ENCODE peak calls at places on chromosome 1, in five cellular contexts. O is GM12865, P is fibroblast of the aortic adventitia, V is bronchial epithelial cell, I is thoracic aorta. W is an unnamed sample.

GRCh38 chr1:68370101-68370915 is 79.4 kb downstream of the RPE65 start:
- DNase-seq in O (no peak), P (no peak), V (no peak), I (no peak), W (no peak)

GRCh38 chr1:174206148-174206826 is 47.0 kb downstream of the RABGAP1L start:
- DNase-seq in O (peak), P (no peak), V (no peak), I (no peak), W (no peak)

GRCh38 chr1:40772146-40772770 is 11.3 kb upstream of the KCNQ4 start:
- DNase-seq in O (no peak), P (no peak), V (no peak), I (no peak), W (no peak)

GRCh38 chr1:65793359-65793732 is 651 bp downstream of the PDE4B start:
- DNase-seq in O (no peak), P (no peak), V (no peak), I (no peak), W (no peak)

GRCh38 chr1:225887030-225887314 is 2.0 kb downstream of the LEFTY1 start:
- DNase-seq in O (no peak), P (no peak), V (no peak), I (no peak), W (no peak)

GRCh38 chr1:182080955-182081582 is 19.6 kb upstream of the ZNF648 start:
- DNase-seq in O (peak), P (peak), V (peak), I (no peak), W (peak)

GRCh38 chr1:206590025-206590834 is 22.0 kb downstream of the EIF2D start:
- DNase-seq in O (peak), P (peak), V (peak), I (no peak), W (no peak)

GRCh38 chr1:228273720-228274451 is 66.0 kb downstream of the OBSCN start:
- DNase-seq in O (no peak), P (no peak), V (no peak), I (no peak), W (no peak)

GRCh38 chr1:160978510-160978927 is 23.9 kb upstream of the ITLN2 start:
- DNase-seq in O (no peak), P (no peak), V (no peak), I (no peak), W (no peak)

GRCh38 chr1:24995661-24996060 is 65.6 kb upstream of the RUNX3 start:
- DNase-seq in O (no peak), P (no peak), V (no peak), I (no peak), W (no peak)

GRCh38 chr1:207321045-207321789 is at the start of gene CD55:
- DNase-seq in O (peak), P (peak), V (peak), I (peak), W (peak)

GRCh38 chr1:8848663-8849386 is 29.7 kb downstream of the ENO1 start:
- DNase-seq in O (peak), P (peak), V (peak), I (peak), W (no peak)

GRCh38 chr1:198556969-198557368 is 16.5 kb upstream of the ATP6V1G3 start:
- DNase-seq in O (peak), P (no peak), V (no peak), I (no peak), W (peak)

GRCh38 chr1:22332795-22333499 is 118.7 kb upstream of the ZBTB40 start:
- DNase-seq in O (peak), P (no peak), V (no peak), I (no peak), W (no peak)

GRCh38 chr1:107623431-107623830 is 341.5 kb downstream of the VAV3 start:
- DNase-seq in O (no peak), P (no peak), V (peak), I (no peak), W (no peak)

GRCh38 chr1:37930246-37931142 is 16.4 kb downstream of the INPP5B start:
- DNase-seq in O (peak), P (no peak), V (peak), I (no peak), W (peak)

GRCh38 chr1:56975446-56975845 is 9.6 kb upstream of the C8B start:
- DNase-seq in O (no peak), P (no peak), V (no peak), I (no peak), W (peak)

GRCh38 chr1:157960773-157961172 is 32.7 kb upstream of the KIRREL1 start:
- DNase-seq in O (no peak), P (no peak), V (no peak), I (no peak), W (no peak)

GRCh38 chr1:83573776-83574175 is 425.2 kb downstream of the TTLL7 start:
- DNase-seq in O (no peak), P (no peak), V (no peak), I (no peak), W (no peak)

GRCh38 chr1:52455686-52456085 is 51.3 kb downstream of the PRPF38A start:
- DNase-seq in O (no peak), P (no peak), V (peak), I (no peak), W (no peak)

GRCh38 chr1:158527190-158527815 is 26.9 kb downstream of the OR6Y1 start:
- DNase-seq in O (peak), P (peak), V (peak), I (no peak), W (peak)

GRCh38 chr1:48673725-48674124 is 103.0 kb downstream of the BEND5 start:
- DNase-seq in O (no peak), P (no peak), V (no peak), I (no peak), W (no peak)

GRCh38 chr1:115609021-115609420 is 32.7 kb upstream of the VANGL1 start:
- DNase-seq in O (no peak), P (no peak), V (peak), I (no peak), W (no peak)

GRCh38 chr1:113684153-113684541 is 75.1 kb downstream of the PHTF1 start:
- DNase-seq in O (no peak), P (peak), V (no peak), I (no peak), W (no peak)

GRCh38 chr1:38444770-38445442 is 398.3 kb upstream of the POU3F1 start:
- DNase-seq in O (no peak), P (no peak), V (no peak), I (no peak), W (no peak)

GRCh38 chr1:7469255-7469938 is 301.7 kb upstream of the VAMP3 start:
- DNase-seq in O (no peak), P (peak), V (peak), I (no peak), W (no peak)

GRCh38 chr1:15722836-15723542 is 13.1 kb upstream of the SLC25A34 start:
- DNase-seq in O (no peak), P (peak), V (no peak), I (no peak), W (no peak)

GRCh38 chr1:240101306-240101705 is 9.6 kb downstream of the FMN2 start:
- DNase-seq in O (no peak), P (no peak), V (no peak), I (no peak), W (no peak)

GRCh38 chr1:212916395-212917133 is 33.8 kb upstream of the VASH2 start:
- DNase-seq in O (no peak), P (peak), V (peak), I (no peak), W (peak)

GRCh38 chr1:200130552-200130951 is 103.0 kb downstream of the NR5A2 start:
- DNase-seq in O (no peak), P (peak), V (peak), I (no peak), W (no peak)

GRCh38 chr1:91611498-91611917 is 110.9 kb downstream of the CDC7 start:
- DNase-seq in O (no peak), P (no peak), V (peak), I (no peak), W (no peak)

GRCh38 chr1:242017580-242018233 is 18.8 kb upstream of the MAP1LC3C start:
- DNase-seq in O (peak), P (peak), V (peak), I (peak), W (peak)

GRCh38 chr1:55155522-55155921 is 59.6 kb downstream of the USP24 start:
- DNase-seq in O (no peak), P (no peak), V (peak), I (no peak), W (peak)

GRCh38 chr1:70486676-70487470 is 75.8 kb downstream of the CTH start:
- DNase-seq in O (no peak), P (peak), V (peak), I (no peak), W (no peak)

DNA sequence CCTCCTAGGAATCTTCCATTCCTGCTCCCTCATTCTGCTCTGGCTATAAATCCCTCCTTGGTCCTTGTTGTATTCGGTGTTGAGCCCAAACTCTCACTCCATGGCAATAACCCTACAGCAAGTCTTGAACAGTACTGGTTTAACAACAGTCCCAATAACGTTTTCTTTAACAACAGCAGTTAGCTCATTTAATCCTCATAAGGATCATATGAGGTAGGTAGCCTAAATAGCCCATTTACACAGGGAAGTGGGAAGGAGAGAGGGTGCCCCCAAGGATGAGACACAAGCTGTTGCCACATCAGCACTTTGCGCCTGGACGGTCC is 444 bp upstream of the AGTRAP start:
- DNase-seq in O (no peak), P (no peak), V (no peak), I (no peak), W (no peak)
- H3K4me3 ChIP-seq in O (no peak), P (peak), V (peak), I (peak), W (peak)

GRCh38 chr1:222454782-222455181 is 93.1 kb downstream of the HHIPL2 start:
- DNase-seq in O (no peak), P (no peak), V (peak), I (no peak), W (no peak)
- H3K4me3 ChIP-seq in O (no peak), P (no peak), V (no peak), I (peak), W (no peak)

DNA sequence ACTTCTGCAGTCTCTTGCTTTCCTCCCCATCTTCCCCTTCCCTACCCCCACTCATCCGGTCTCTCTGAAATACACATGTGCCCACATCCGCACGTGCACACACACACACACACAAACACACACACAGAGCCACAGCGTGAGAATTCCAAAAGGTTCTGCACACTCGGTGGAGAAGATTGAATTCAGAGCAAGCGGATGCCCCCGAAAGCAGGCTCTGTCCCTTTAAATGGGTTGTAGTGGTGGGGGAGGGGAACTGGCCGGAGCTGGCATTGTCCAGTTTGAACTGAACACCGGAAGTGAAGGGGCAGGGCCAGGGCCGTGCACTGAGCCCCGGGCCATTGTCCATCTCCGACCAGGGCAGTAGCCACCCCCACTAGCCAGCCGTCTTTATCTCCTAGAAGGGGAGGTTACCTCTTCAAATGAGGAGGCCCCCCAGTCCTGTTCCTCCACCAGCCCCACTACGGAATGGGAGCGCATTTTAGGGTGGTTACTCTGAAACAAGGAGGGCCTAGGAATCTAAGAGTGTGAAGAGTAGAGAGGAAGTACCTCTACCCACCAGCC is 1.3 kb upstream of the LIN28A start:
- DNase-seq in O (no peak), P (no peak), V (no peak), I (no peak), W (peak)
- H3K4me3 ChIP-seq in O (no peak), P (no peak), V (no peak), I (no peak), W (no peak)

DNA sequence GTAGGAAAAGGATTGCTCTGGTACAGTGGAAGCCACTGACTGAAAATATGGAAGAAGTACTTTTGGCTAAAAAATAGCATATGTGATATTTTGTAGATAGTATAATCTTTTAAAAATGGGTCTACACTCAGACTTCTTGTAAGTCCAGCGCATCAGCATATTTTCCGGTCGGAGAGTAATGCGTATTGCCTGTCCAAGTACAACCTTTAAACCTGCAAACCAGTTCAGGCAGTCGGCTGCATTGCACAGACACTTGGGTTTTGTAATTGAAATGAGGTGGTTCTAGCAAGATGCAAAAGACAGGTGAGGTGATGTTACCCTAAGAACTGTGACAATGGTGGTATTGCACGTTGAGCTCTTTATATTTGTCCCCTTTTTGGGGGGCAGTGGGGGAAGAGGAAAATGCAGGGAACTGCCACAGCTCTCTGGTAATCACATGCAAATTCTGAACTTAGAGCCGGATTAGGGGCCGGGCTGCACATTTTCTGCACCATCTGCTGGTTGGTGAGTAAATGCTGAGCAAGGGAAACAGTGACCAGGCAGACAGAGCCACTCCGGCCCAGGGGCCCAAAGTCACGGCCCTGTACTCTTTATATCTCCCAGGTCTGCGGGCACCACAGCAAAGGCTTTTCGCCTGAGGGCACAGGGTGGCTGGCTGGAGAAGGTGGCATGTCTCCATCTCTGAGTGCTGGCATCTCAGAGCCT is 2.3 kb downstream of the GPR137B start:
- DNase-seq in O (no peak), P (no peak), V (no peak), I (no peak), W (no peak)
- H3K4me3 ChIP-seq in O (peak), P (no peak), V (no peak), I (peak), W (no peak)